ENCODE peak calls at places on chromosome 9, in four cellular contexts. One of them, this sample, is unnamed.

GRCh38 chr9:69090943-69091342 is 55.4 kb downstream of the FXN start:
- DNase-seq in ovary: no peak
- DNase-seq in GM12878: no peak
- DNase-seq in HepG2: no peak
- DNase-seq in this sample: no peak

GRCh38 chr9:92671323-92671722 is 1.4 kb upstream of the IPPK start:
- DNase-seq in GM12878: no peak
- DNase-seq in ovary: peak; percentile 78
- DNase-seq in HepG2: peak; percentile 47
- DNase-seq in this sample: no peak

GRCh38 chr9:72592501-72593403 is 71.3 kb downstream of the TMC1 start:
- DNase-seq in GM12878: peak; percentile 23
- DNase-seq in HepG2: peak; percentile 30
- DNase-seq in ovary: no peak
- DNase-seq in this sample: no peak

GRCh38 chr9:131773911-131774379 is 34.1 kb upstream of the RAPGEF1 start:
- DNase-seq in GM12878: no peak
- DNase-seq in ovary: peak; percentile 42
- DNase-seq in HepG2: peak; percentile 41
- DNase-seq in this sample: peak; percentile 30

GRCh38 chr9:71249729-71250317 is 128.4 kb upstream of the TRPM3 start:
- DNase-seq in GM12878: no peak
- DNase-seq in HepG2: peak; percentile 61
- DNase-seq in ovary: no peak
- DNase-seq in this sample: no peak

GRCh38 chr9:115992834-115993233 is 160.8 kb upstream of the PAPPA start:
- DNase-seq in HepG2: no peak
- DNase-seq in ovary: no peak
- DNase-seq in GM12878: no peak
- DNase-seq in this sample: no peak

GRCh38 chr9:5455181-5455580 is 4.8 kb downstream of the CD274 start:
- DNase-seq in ovary: no peak
- DNase-seq in GM12878: no peak
- DNase-seq in HepG2: no peak
- DNase-seq in this sample: no peak

GRCh38 chr9:32954642-32955041 is 46.8 kb downstream of the APTX start:
- DNase-seq in HepG2: peak; percentile 27
- DNase-seq in GM12878: no peak
- DNase-seq in ovary: no peak
- DNase-seq in this sample: no peak

GRCh38 chr9:89052470-89053097 is 61.3 kb downstream of the S1PR3 start:
- DNase-seq in ovary: no peak
- DNase-seq in GM12878: no peak
- DNase-seq in HepG2: no peak
- DNase-seq in this sample: no peak

GRCh38 chr9:5556101-5556500 is 45.8 kb downstream of the PDCD1LG2 start:
- DNase-seq in GM12878: no peak
- DNase-seq in HepG2: no peak
- DNase-seq in ovary: no peak
- DNase-seq in this sample: no peak

GRCh38 chr9:6218099-6218502 is 2.5 kb downstream of the IL33 start:
- DNase-seq in HepG2: no peak
- DNase-seq in GM12878: no peak
- DNase-seq in ovary: no peak
- DNase-seq in this sample: no peak

GRCh38 chr9:137057545-137057944 is 3.7 kb upstream of the ENTPD2 start:
- DNase-seq in ovary: no peak
- DNase-seq in GM12878: no peak
- DNase-seq in HepG2: no peak
- DNase-seq in this sample: no peak

GRCh38 chr9:119026120-119026519 is 343.1 kb downstream of the BRINP1 start:
- DNase-seq in HepG2: no peak
- DNase-seq in GM12878: no peak
- DNase-seq in ovary: peak; percentile 42
- DNase-seq in this sample: no peak

GRCh38 chr9:5292141-5292540 is 12.4 kb downstream of the RLN2 start:
- DNase-seq in HepG2: no peak
- DNase-seq in ovary: no peak
- DNase-seq in GM12878: no peak
- DNase-seq in this sample: no peak

GRCh38 chr9:134716067-134716466 is 74.5 kb downstream of the COL5A1 start:
- DNase-seq in ovary: no peak
- DNase-seq in HepG2: no peak
- DNase-seq in GM12878: no peak
- DNase-seq in this sample: no peak

GRCh38 chr9:116837038-116837998 is 150.2 kb downstream of the TRIM32 start:
- DNase-seq in ovary: no peak
- DNase-seq in HepG2: no peak
- DNase-seq in GM12878: no peak
- DNase-seq in this sample: no peak

GRCh38 chr9:115673599-115673998 is 480.0 kb upstream of the PAPPA start:
- DNase-seq in GM12878: no peak
- DNase-seq in HepG2: no peak
- DNase-seq in ovary: no peak
- DNase-seq in this sample: no peak

GRCh38 chr9:99441829-99442228 is 219.7 kb downstream of the SEC61B start:
- DNase-seq in ovary: no peak
- DNase-seq in GM12878: no peak
- DNase-seq in HepG2: no peak
- DNase-seq in this sample: no peak

GRCh38 chr9:8553444-8553843 is 753.9 kb upstream of the DMAC1 start:
- DNase-seq in HepG2: no peak
- DNase-seq in ovary: no peak
- DNase-seq in GM12878: no peak
- DNase-seq in this sample: no peak

GRCh38 chr9:98479967-98480847 is 224.8 kb upstream of the TBC1D2 start:
- DNase-seq in HepG2: peak; percentile 44
- DNase-seq in ovary: no peak
- DNase-seq in GM12878: no peak
- DNase-seq in this sample: no peak

GRCh38 chr9:70933318-70933717 is 188.1 kb downstream of the TRPM3 start:
- DNase-seq in HepG2: no peak
- DNase-seq in ovary: no peak
- DNase-seq in GM12878: no peak
- DNase-seq in this sample: no peak

GRCh38 chr9:107020040-107020530 is 157.1 kb downstream of the ZNF462 start:
- DNase-seq in GM12878: peak; percentile 50
- DNase-seq in HepG2: no peak
- DNase-seq in ovary: no peak
- DNase-seq in this sample: no peak

GRCh38 chr9:95511952-95512750 is 4.6 kb downstream of the PTCH1 start:
- DNase-seq in ovary: peak; percentile 40
- DNase-seq in HepG2: no peak
- DNase-seq in GM12878: no peak
- DNase-seq in this sample: no peak

GRCh38 chr9:22446589-22446949 is at the start of gene DMRTA1:
- DNase-seq in ovary: peak; percentile 65
- DNase-seq in HepG2: no peak
- DNase-seq in GM12878: no peak
- DNase-seq in this sample: peak; percentile 87

GRCh38 chr9:69611221-69611620 is 61.0 kb downstream of the APBA1 start:
- DNase-seq in HepG2: no peak
- DNase-seq in GM12878: no peak
- DNase-seq in ovary: no peak
- DNase-seq in this sample: no peak

GRCh38 chr9:72557549-72557948 is 36.1 kb downstream of the TMC1 start:
- DNase-seq in HepG2: peak; percentile 59
- DNase-seq in GM12878: no peak
- DNase-seq in ovary: no peak
- DNase-seq in this sample: no peak

GRCh38 chr9:82148849-82149544 is 160.4 kb downstream of the SPATA31D1 start:
- DNase-seq in GM12878: no peak
- DNase-seq in ovary: no peak
- DNase-seq in HepG2: no peak
- DNase-seq in this sample: no peak

GRCh38 chr9:134326754-134327526 is 685 bp downstream of the RXRA start:
- DNase-seq in GM12878: no peak
- DNase-seq in ovary: peak; percentile 63
- DNase-seq in HepG2: no peak
- DNase-seq in this sample: no peak

GRCh38 chr9:27117489-27118135 is 8.6 kb downstream of the TEK start:
- DNase-seq in HepG2: peak; percentile 49
- DNase-seq in ovary: no peak
- DNase-seq in GM12878: no peak
- DNase-seq in this sample: peak; percentile 70

GRCh38 chr9:125966456-125966855 is 219.3 kb downstream of the PBX3 start:
- DNase-seq in GM12878: no peak
- DNase-seq in HepG2: no peak
- DNase-seq in ovary: no peak
- DNase-seq in this sample: no peak

GRCh38 chr9:92142329-92142728 is 27.1 kb upstream of the SPTLC1 start:
- DNase-seq in HepG2: no peak
- DNase-seq in ovary: no peak
- DNase-seq in GM12878: no peak
- DNase-seq in this sample: no peak

GRCh38 chr9:23799521-23799920 is 26.5 kb downstream of the ELAVL2 start:
- DNase-seq in ovary: no peak
- DNase-seq in HepG2: no peak
- DNase-seq in GM12878: no peak
- DNase-seq in this sample: no peak
- H3K4me3 ChIP-seq in ovary: no peak overlapping the region
- H3K4me3 ChIP-seq in HepG2: no peak overlapping the region
- H3K4me3 ChIP-seq in GM12878: no peak overlapping the region
- H3K4me3 ChIP-seq in this sample: no peak overlapping the region

GRCh38 chr9:127561491-127562270 is 50.4 kb upstream of the STXBP1 start:
- DNase-seq in HepG2: no peak
- DNase-seq in ovary: peak; percentile 84
- DNase-seq in GM12878: no peak
- DNase-seq in this sample: peak; percentile 71
- TF ChIP-seq EP300 in HepG2: no peak
- TF ChIP-seq EP300 in ovary: no peak
- TF ChIP-seq EP300 in GM12878: no peak
- TF ChIP-seq EP300 in this sample: no peak

GRCh38 chr9:129383415-129384088 is 205.5 kb upstream of the IER5L start:
- DNase-seq in ovary: peak; percentile 91
- DNase-seq in GM12878: peak; percentile 38
- DNase-seq in HepG2: no peak
- DNase-seq in this sample: peak; percentile 84
- TF ChIP-seq POLR2A in ovary: no peak
- TF ChIP-seq POLR2A in GM12878: peak; percentile 62
- TF ChIP-seq POLR2A in HepG2: no peak
- TF ChIP-seq POLR2A in this sample: no peak

DNA sequence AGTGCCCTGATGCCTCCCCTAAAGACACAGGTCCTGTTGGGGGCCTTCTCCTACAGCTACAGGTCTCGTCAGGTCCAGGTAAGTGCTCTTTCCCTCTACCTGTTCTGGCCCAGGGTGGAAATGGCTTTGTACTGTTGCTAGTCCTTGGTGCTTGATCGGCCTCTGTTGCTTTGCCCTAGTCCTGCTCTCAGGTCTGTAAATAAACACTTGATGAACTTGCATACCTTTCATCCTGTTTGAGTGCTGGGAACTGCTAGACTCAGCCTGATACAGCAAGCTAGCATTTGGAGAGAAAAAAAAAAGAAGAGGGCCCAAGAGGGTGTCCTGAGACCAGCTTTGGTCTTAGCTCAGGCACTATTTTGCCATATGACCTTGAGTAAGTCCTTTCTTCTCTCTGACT is 21.8 kb upstream of the ZNF618 start:
- DNase-seq in GM12878: no peak
- DNase-seq in ovary: no peak
- DNase-seq in HepG2: no peak
- DNase-seq in this sample: no peak
- H3K4me3 ChIP-seq in GM12878: no peak overlapping the region
- H3K4me3 ChIP-seq in ovary: no peak overlapping the region
- H3K4me3 ChIP-seq in HepG2: no peak overlapping the region
- H3K4me3 ChIP-seq in this sample: no peak overlapping the region